ENCODE peak calls at places on chromosomes 3 and 15, in eight cellular contexts. I, J, O, K, M, L, C and P are unnamed samples.

GRCh38 chr3:81592101-81592500 is 169.3 kb downstream of the GBE1 start:
- DNase-seq in I (peak), J (no peak), O (no peak), K (peak), M (no peak), L (no peak), C (no peak), P (no peak)

GRCh38 chr15:28103402-28103801 is 4.3 kb upstream of the OCA2 start:
- DNase-seq in I (no peak), J (no peak), O (no peak), K (no peak), M (no peak), L (no peak), C (no peak), P (peak)

GRCh38 chr3:159604151-159604581 is 384.5 kb upstream of the IL12A start:
- DNase-seq in I (no peak), J (no peak), O (no peak), K (peak), M (no peak), L (no peak), C (no peak), P (peak)

GRCh38 chr3:188595890-188596376 is 442.0 kb downstream of the LPP start:
- DNase-seq in I (peak), J (no peak), O (no peak), K (no peak), M (no peak), L (no peak), C (no peak), P (no peak)

GRCh38 chr15:41890050-41890690 is 3.7 kb downstream of the SPTBN5 start:
- DNase-seq in I (no peak), J (no peak), O (no peak), K (no peak), M (no peak), L (no peak), C (no peak), P (no peak)

GRCh38 chr3:93906245-93906644 is 67.5 kb downstream of the PROS1 start:
- DNase-seq in I (no peak), J (no peak), O (no peak), K (no peak), M (no peak), L (no peak), C (no peak), P (no peak)

GRCh38 chr3:102571985-102572384 is 137.2 kb downstream of the ZPLD1 start:
- DNase-seq in I (no peak), J (no peak), O (no peak), K (no peak), M (no peak), L (no peak), C (no peak), P (no peak)

GRCh38 chr3:183262979-183263378 is 9.9 kb downstream of the B3GNT5 start:
- DNase-seq in I (no peak), J (no peak), O (no peak), K (no peak), M (no peak), L (no peak), C (no peak), P (no peak)

GRCh38 chr3:53022647-53023046 is 23.2 kb downstream of the SFMBT1 start:
- DNase-seq in I (no peak), J (no peak), O (no peak), K (no peak), M (no peak), L (no peak), C (no peak), P (no peak)

GRCh38 chr3:63656791-63657190 is 4.3 kb downstream of the SNTN start:
- DNase-seq in I (peak), J (no peak), O (no peak), K (no peak), M (no peak), L (no peak), C (no peak), P (no peak)

GRCh38 chr3:4153771-4154170 is 149.4 kb upstream of the SETMAR start:
- DNase-seq in I (no peak), J (no peak), O (no peak), K (no peak), M (no peak), L (no peak), C (no peak), P (no peak)

GRCh38 chr3:177459397-177459796 is 262.1 kb upstream of the TBL1XR1 start:
- DNase-seq in I (no peak), J (no peak), O (no peak), K (no peak), M (no peak), L (no peak), C (no peak), P (no peak)

GRCh38 chr3:158405507-158405906 is 165.5 kb upstream of the MLF1 start:
- DNase-seq in I (no peak), J (no peak), O (no peak), K (no peak), M (no peak), L (no peak), C (no peak), P (no peak)

GRCh38 chr15:78734441-78735064 is 76.7 kb downstream of the ADAMTS7 start:
- DNase-seq in I (no peak), J (no peak), O (no peak), K (no peak), M (no peak), L (no peak), C (no peak), P (peak)

GRCh38 chr3:52774901-52775864 is 2.2 kb upstream of the ITIH1 start:
- DNase-seq in I (no peak), J (no peak), O (no peak), K (no peak), M (no peak), L (no peak), C (no peak), P (peak)

GRCh38 chr3:150739877-150740645 is 22.9 kb downstream of the SIAH2 start:
- DNase-seq in I (no peak), J (no peak), O (no peak), K (no peak), M (no peak), L (no peak), C (no peak), P (no peak)